ENCODE peak calls at places on chromosomes 11 and 22, in four cellular contexts. C is HepG2, T is endothelial cell of umbilical vein, F is A549. X is an unnamed sample.

GRCh38 chr22:26751217-26751616 is 93.8 kb downstream of the MIAT start:
- DNase-seq in T (peak), C (no peak), F (peak), X (peak)

GRCh38 chr11:8087185-8087584 is 6.2 kb downstream of the TUB start:
- DNase-seq in T (no peak), C (no peak), F (peak), X (no peak)

GRCh38 chr11:84358034-84358433 is 1071.9 kb upstream of the CCDC90B start:
- DNase-seq in C (no peak), T (no peak), F (no peak), X (no peak)

GRCh38 chr11:70838198-70838597 is 414.2 kb downstream of the SHANK2 start:
- DNase-seq in T (no peak), C (no peak), F (no peak), X (no peak)

GRCh38 chr11:60390389-60390788 is 5.9 kb upstream of the MS4A14 start:
- DNase-seq in T (no peak), C (no peak), F (no peak), X (peak)

GRCh38 chr11:6413791-6414231 is 5.1 kb downstream of the APBB1 start:
- DNase-seq in T (no peak), C (no peak), F (no peak), X (no peak)

GRCh38 chr11:134516529-134516928 is 104.5 kb upstream of the B3GAT1 start:
- DNase-seq in C (no peak), F (no peak), T (no peak), X (no peak)

GRCh38 chr11:131874070-131874469 is 503.7 kb downstream of the NTM start:
- DNase-seq in T (no peak), C (no peak), F (no peak), X (no peak)

GRCh38 chr11:27296406-27296994 is 66.5 kb downstream of the CCDC34 start:
- DNase-seq in C (peak), T (peak), F (peak), X (peak)

GRCh38 chr11:36411202-36411640 is 98.9 kb downstream of the TRAF6 start:
- DNase-seq in T (peak), F (no peak), C (no peak), X (peak)

GRCh38 chr22:39003165-39003638 is 10.9 kb upstream of the APOBEC3C start:
- DNase-seq in F (peak), C (peak), T (peak), X (peak)

GRCh38 chr22:40610329-40610850 is 26.1 kb downstream of the MRTFA start:
- DNase-seq in T (peak), F (no peak), C (no peak), X (no peak)

GRCh38 chr11:20342347-20343279 is 20.9 kb upstream of the HTATIP2 start:
- DNase-seq in T (no peak), C (peak), F (no peak), X (no peak)

GRCh38 chr11:80414766-80415165 is 973.9 kb upstream of the TENM4 start:
- DNase-seq in F (no peak), T (peak), C (no peak), X (no peak)
- TF ChIP-seq MYC in F (no peak), T (no peak), C (no peak), X (no peak)

GRCh38 chr11:34165786-34166557 is 60.5 kb downstream of the NAT10 start:
- DNase-seq in F (no peak), C (no peak), T (no peak), X (no peak)
- H3K4me3 ChIP-seq in F (no peak), C (no peak), T (no peak), X (no peak)

GRCh38 chr11:76752321-76753175 is 30.6 kb upstream of the TSKU start:
- DNase-seq in T (no peak), C (no peak), F (no peak), X (no peak)
- TF ChIP-seq MYC in T (no peak), C (no peak), F (no peak), X (no peak)

GRCh38 chr11:93340223-93340622 is 9.7 kb downstream of the DEUP1 start:
- DNase-seq in F (no peak), C (no peak), T (no peak), X (no peak)
- H3K4me3 ChIP-seq in F (no peak), C (no peak), T (no peak), X (no peak)

GRCh38 chr11:2445107-2445947 is 519 bp downstream of the KCNQ1 start:
- DNase-seq in T (no peak), F (no peak), C (no peak), X (no peak)
- TF ChIP-seq MYC in T (no peak), F (no peak), C (no peak), X (no peak)